ENCODE peak calls at places on chromosome 11, in five cellular contexts. J is A549, P is SK-N-SH, U is K562, S is IMR-90. C is an unnamed sample.

GRCh38 chr11:78419327-78419726 is 1.7 kb upstream of the GAB2 start:
- DNase-seq in J (peak), P (no peak), U (no peak), S (peak), C (no peak)

GRCh38 chr11:17428930-17429329 is 40.5 kb upstream of the KCNJ11 start:
- DNase-seq in J (no peak), P (no peak), U (no peak), S (no peak), C (no peak)

GRCh38 chr11:23976776-23977380 is 520.0 kb upstream of the LUZP2 start:
- DNase-seq in J (no peak), P (no peak), U (no peak), S (peak), C (no peak)

GRCh38 chr11:79054636-79055035 is 386.2 kb downstream of the TENM4 start:
- DNase-seq in J (no peak), P (no peak), U (no peak), S (peak), C (no peak)

GRCh38 chr11:122323754-122324421 is 207.9 kb upstream of the BLID start:
- DNase-seq in J (no peak), P (no peak), U (no peak), S (no peak), C (no peak)

GRCh38 chr11:33444835-33445594 is 187.8 kb downstream of the HIPK3 start:
- DNase-seq in J (no peak), P (no peak), U (no peak), S (peak), C (no peak)

GRCh38 chr11:111327908-111328624 is 29.7 kb downstream of the POU2AF3 start:
- DNase-seq in J (no peak), P (no peak), U (no peak), S (no peak), C (no peak)

GRCh38 chr11:74121804-74122203 is 49.0 kb downstream of the C2CD3 start:
- DNase-seq in J (no peak), P (no peak), U (no peak), S (no peak), C (no peak)

GRCh38 chr11:35163209-35163608 is 24.2 kb downstream of the CD44 start:
- DNase-seq in J (no peak), P (no peak), U (no peak), S (no peak), C (no peak)

GRCh38 chr11:15826826-15827225 is 529.5 kb downstream of the SOX6 start:
- DNase-seq in J (peak), P (peak), U (peak), S (no peak), C (no peak)

GRCh38 chr11:117080370-117080769 is 17.9 kb downstream of the SIK3 start:
- DNase-seq in J (no peak), P (no peak), U (no peak), S (no peak), C (no peak)

GRCh38 chr11:47267858-47268257 is 2.1 kb upstream of the MADD start:
- DNase-seq in J (no peak), P (no peak), U (no peak), S (no peak), C (no peak)

GRCh38 chr11:73288873-73289707 is 17.0 kb downstream of the P2RY6 start:
- DNase-seq in J (peak), P (peak), U (peak), S (peak), C (peak)

GRCh38 chr11:36361472-36361871 is 65.4 kb downstream of the PRR5L start:
- DNase-seq in J (no peak), P (no peak), U (no peak), S (no peak), C (no peak)

GRCh38 chr11:95502522-95502921 is 271.5 kb upstream of the SESN3 start:
- DNase-seq in J (no peak), P (no peak), U (no peak), S (no peak), C (no peak)

GRCh38 chr11:120800206-120800605 is 223.7 kb upstream of the TBCEL start:
- DNase-seq in J (no peak), P (no peak), U (no peak), S (no peak), C (no peak)

GRCh38 chr11:88098289-88098688 is 77.0 kb downstream of the RAB38 start:
- DNase-seq in J (no peak), P (no peak), U (no peak), S (no peak), C (no peak)

GRCh38 chr11:45901646-45902045 is 5.4 kb downstream of the FREY1 start:
- DNase-seq in J (no peak), P (no peak), U (no peak), S (no peak), C (no peak)

GRCh38 chr11:112963368-112963955 is 2.2 kb downstream of the NCAM1 start:
- DNase-seq in J (no peak), P (peak), U (no peak), S (no peak), C (no peak)

GRCh38 chr11:34944692-34945091 is 28.3 kb downstream of the PDHX start:
- DNase-seq in J (no peak), P (no peak), U (no peak), S (no peak), C (no peak)

GRCh38 chr11:31810779-31811647 is at the start of gene PAX6:
- DNase-seq in J (peak), P (peak), U (peak), S (peak), C (peak)

GRCh38 chr11:65551572-65552398 is 6.4 kb downstream of the LTBP3 start:
- DNase-seq in J (peak), P (peak), U (peak), S (peak), C (no peak)

GRCh38 chr11:74932797-74933196 is 16.1 kb downstream of the XRRA1 start:
- DNase-seq in J (no peak), P (no peak), U (no peak), S (peak), C (no peak)

GRCh38 chr11:125279680-125280079 is 115.1 kb downstream of the PKNOX2 start:
- DNase-seq in J (no peak), P (no peak), U (no peak), S (no peak), C (no peak)

GRCh38 chr11:111422494-111423249 is 43.6 kb upstream of the POU2AF1 start:
- DNase-seq in J (peak), P (peak), U (peak), S (peak), C (no peak)

GRCh38 chr11:46338988-46339666 is 8.1 kb upstream of the DGKZ start:
- DNase-seq in J (no peak), P (no peak), U (no peak), S (no peak), C (no peak)

GRCh38 chr11:45906965-45907591 is at the start of gene FREY1:
- DNase-seq in J (no peak), P (no peak), U (no peak), S (no peak), C (no peak)

GRCh38 chr11:88515002-88515401 is 177.5 kb upstream of the CTSC start:
- DNase-seq in J (no peak), P (no peak), U (no peak), S (no peak), C (no peak)

GRCh38 chr11:88195908-88196307 is 20.7 kb upstream of the RAB38 start:
- DNase-seq in J (no peak), P (no peak), U (no peak), S (no peak), C (no peak)

GRCh38 chr11:35526370-35526792 is 965 bp upstream of the PAMR1 start:
- DNase-seq in J (no peak), P (no peak), U (no peak), S (peak), C (no peak)

GRCh38 chr11:1051356-1052132 is 15.0 kb upstream of the MUC6 start:
- DNase-seq in J (no peak), P (peak), U (no peak), S (no peak), C (no peak)

GRCh38 chr11:57321388-57321995 is 3.3 kb downstream of the TNKS1BP1 start:
- DNase-seq in J (peak), P (no peak), U (peak), S (no peak), C (no peak)

GRCh38 chr11:62666259-62666926 is 1.3 kb downstream of the CSKMT start:
- DNase-seq in J (no peak), P (no peak), U (peak), S (no peak), C (no peak)

GRCh38 chr11:8317164-8317563 is 53.5 kb upstream of the LMO1 start:
- DNase-seq in J (no peak), P (no peak), U (no peak), S (peak), C (no peak)

GRCh38 chr11:75793966-75794365 is 21.0 kb upstream of the UVRAG start:
- DNase-seq in J (no peak), P (no peak), U (no peak), S (no peak), C (no peak)

GRCh38 chr11:61732705-61733104 is 19.7 kb upstream of the MYRF start:
- DNase-seq in J (no peak), P (no peak), U (no peak), S (peak), C (no peak)

GRCh38 chr11:71453021-71453910 is at the start of gene NADSYN1:
- DNase-seq in J (peak), P (peak), U (peak), S (peak), C (peak)

GRCh38 chr11:71453911-71454304 is 905 bp downstream of the NADSYN1 start:
- DNase-seq in J (no peak), P (no peak), U (no peak), S (no peak), C (no peak)

GRCh38 chr11:71456294-71456693 is 3.3 kb downstream of the NADSYN1 start:
- DNase-seq in J (no peak), P (no peak), U (no peak), S (no peak), C (no peak)

GRCh38 chr11:71452354-71453020 is 516 bp upstream of the NADSYN1 start:
- DNase-seq in J (no peak), P (no peak), U (no peak), S (peak), C (no peak)

DNA sequence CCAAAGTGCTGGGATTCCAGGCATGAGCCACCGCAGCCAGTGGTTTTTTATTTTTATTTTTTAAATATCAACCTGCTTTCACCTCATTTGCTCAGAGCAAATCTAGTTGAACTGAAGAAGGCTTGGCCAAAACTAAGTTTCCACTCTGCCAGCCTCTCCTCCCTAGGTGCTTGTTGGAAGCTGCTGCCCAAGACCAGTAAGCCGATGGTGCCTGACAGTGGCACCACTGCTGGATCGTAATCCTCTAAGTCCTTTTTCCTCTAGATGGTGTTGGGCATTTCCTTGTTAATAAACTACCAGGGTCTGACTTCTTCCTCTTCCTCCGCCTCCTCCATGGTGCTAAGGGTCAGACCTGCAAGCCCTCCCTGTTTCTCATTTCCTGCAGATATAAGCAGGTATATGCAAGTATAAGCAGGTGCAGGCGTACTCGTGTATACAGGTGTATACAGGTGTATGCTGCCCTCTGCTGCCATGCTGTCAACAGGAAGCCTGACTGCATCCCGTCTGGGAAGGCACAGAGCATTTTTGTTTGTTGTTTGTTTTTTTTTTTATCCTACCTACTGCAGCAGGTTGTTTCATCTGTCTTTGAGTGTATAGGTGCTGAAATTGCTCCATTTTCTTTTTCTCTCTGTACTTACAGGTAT is 1.6 kb downstream of the NADSYN1 start:
- DNase-seq in J (no peak), P (no peak), U (no peak), S (no peak), C (no peak)
- TF ChIP-seq RCOR1 in J (no peak), P (no peak), U (no peak), S (no peak), C (no peak)

GRCh38 chr11:83219095-83219494 is 25.6 kb downstream of the ANKRD42 start:
- DNase-seq in J (no peak), P (peak), U (no peak), S (no peak), C (no peak)
- TF ChIP-seq RCOR1 in J (no peak), P (no peak), U (no peak), S (no peak), C (no peak)

GRCh38 chr11:21552910-21553309 is 640.0 kb upstream of the ANO5 start:
- DNase-seq in J (no peak), P (no peak), U (no peak), S (no peak), C (no peak)
- TF ChIP-seq RCOR1 in J (no peak), P (no peak), U (no peak), S (no peak), C (no peak)

GRCh38 chr11:93188726-93189125 is 9.1 kb downstream of the SLC36A4 start:
- DNase-seq in J (no peak), P (no peak), U (no peak), S (no peak), C (no peak)

GRCh38 chr11:93194673-93195291 is 3.0 kb downstream of the SLC36A4 start:
- DNase-seq in J (no peak), P (peak), U (no peak), S (no peak), C (no peak)

GRCh38 chr11:93189462-93189861 is 8.3 kb downstream of the SLC36A4 start:
- DNase-seq in J (no peak), P (no peak), U (no peak), S (no peak), C (no peak)

GRCh38 chr11:93193721-93194120 is 4.1 kb downstream of the SLC36A4 start:
- DNase-seq in J (no peak), P (no peak), U (no peak), S (no peak), C (no peak)

GRCh38 chr11:93192163-93192562 is 5.6 kb downstream of the SLC36A4 start:
- DNase-seq in J (no peak), P (peak), U (peak), S (no peak), C (no peak)
- TF ChIP-seq RCOR1 in J (no peak), P (no peak), U (no peak), S (no peak), C (no peak)

DNA sequence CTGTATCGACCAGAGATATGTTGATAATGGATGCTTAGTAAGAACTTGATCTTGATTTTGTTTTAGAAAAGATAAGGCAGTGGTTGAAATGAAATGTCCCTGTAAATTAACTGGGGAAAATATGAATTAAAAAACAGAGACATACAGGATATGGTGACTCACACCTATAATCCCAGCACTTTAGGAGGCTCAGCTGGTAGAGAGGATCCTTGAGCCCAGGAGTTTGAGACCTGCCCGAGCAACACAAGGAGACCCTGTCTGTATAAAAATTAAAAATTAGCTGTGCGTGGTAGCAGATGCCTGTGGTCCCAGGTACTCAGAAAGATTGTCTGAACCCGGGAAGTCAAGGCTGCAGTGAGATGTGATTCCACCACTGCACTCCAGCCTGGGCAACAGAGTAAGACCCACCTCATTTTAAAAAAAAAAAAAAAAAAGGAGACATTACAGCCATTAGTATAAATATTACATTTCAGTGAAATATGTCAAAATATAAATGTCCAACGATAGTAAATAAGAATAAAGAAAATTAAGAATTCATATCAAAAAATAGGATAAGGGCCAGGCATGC is 4.6 kb downstream of the PICALM start:
- DNase-seq in J (no peak), P (no peak), U (no peak), S (peak), C (no peak)
- TF ChIP-seq RCOR1 in J (no peak), P (no peak), U (peak), S (no peak), C (no peak)

GRCh38 chr11:67025750-67026149 is 2.8 kb downstream of the SYT12 start:
- DNase-seq in J (no peak), P (no peak), U (no peak), S (no peak), C (no peak)
- TF ChIP-seq RCOR1 in J (no peak), P (no peak), U (no peak), S (no peak), C (no peak)

GRCh38 chr11:27719575-27719925 is 19.3 kb upstream of the BDNF start:
- DNase-seq in J (no peak), P (peak), U (no peak), S (no peak), C (no peak)

GRCh38 chr11:27717377-27717776 is 17.1 kb upstream of the BDNF start:
- DNase-seq in J (peak), P (peak), U (peak), S (no peak), C (no peak)

GRCh38 chr11:27717801-27718229 is 17.6 kb upstream of the BDNF start:
- DNase-seq in J (no peak), P (no peak), U (no peak), S (no peak), C (no peak)

GRCh38 chr11:27718853-27719574 is 18.8 kb upstream of the BDNF start:
- DNase-seq in J (peak), P (peak), U (no peak), S (peak), C (no peak)

DNA sequence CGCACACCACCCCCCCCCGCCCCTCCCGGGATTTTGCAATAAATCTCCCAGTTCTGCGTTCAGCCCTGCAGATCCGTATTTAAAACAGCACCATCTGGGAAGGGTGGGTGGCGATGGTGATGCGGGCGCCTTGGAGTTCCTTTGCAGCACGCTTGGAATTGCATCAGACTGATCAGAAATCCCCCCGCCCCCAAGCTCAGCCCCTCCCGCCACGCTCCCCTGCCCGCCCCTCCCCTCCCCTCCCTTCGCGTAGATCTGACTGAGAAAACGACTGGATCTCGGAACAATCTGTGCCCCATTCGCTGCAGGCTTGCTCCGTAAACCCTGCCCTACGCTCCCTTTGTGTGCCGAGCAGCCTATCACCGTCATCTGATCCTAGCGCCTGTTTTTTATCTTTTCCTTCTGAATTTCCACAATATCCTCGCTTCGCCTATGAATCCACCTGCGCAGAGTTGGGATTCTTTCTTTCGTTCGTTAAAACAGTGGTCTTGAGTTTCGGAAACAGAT is 18.1 kb upstream of the BDNF start:
- DNase-seq in J (peak), P (peak), U (no peak), S (peak), C (no peak)
- TF ChIP-seq RCOR1 in J (no peak), P (no peak), U (no peak), S (peak), C (no peak)

GRCh38 chr11:9607511-9607899 is 34.0 kb downstream of the WEE1 start:
- DNase-seq in J (no peak), P (no peak), U (no peak), S (no peak), C (no peak)
- TF ChIP-seq RCOR1 in J (no peak), P (no peak), U (no peak), S (no peak), C (no peak)